ENCODE peak calls at places on chromosomes 16 and 17, in seven cellular contexts. One of them, this sample, is unnamed.

GRCh38 chr16:56950455-56950854 is 11.3 kb upstream of the CETP start:
- DNase-seq in HT1080: no peak
- DNase-seq in NCI-H1417: no peak
- DNase-seq in fibroblast of villous mesenchyme: no peak
- DNase-seq in testis: no peak
- DNase-seq in A172: no peak
- DNase-seq in stimulated activated CD8-positive, alpha-beta memory T cell treated with anti-CD3 and anti-CD28 coated beads, Interleukin-4, amount 100 ng/mL, for 1 hour: no peak
- DNase-seq in this sample: no peak

GRCh38 chr16:721765-722481 is 977 bp downstream of the ANTKMT start:
- DNase-seq in HT1080: no peak
- DNase-seq in NCI-H1417: peak
- DNase-seq in fibroblast of villous mesenchyme: no peak
- DNase-seq in testis: no peak
- DNase-seq in A172: no peak
- DNase-seq in stimulated activated CD8-positive, alpha-beta memory T cell treated with anti-CD3 and anti-CD28 coated beads, Interleukin-4, amount 100 ng/mL, for 1 hour: no peak
- DNase-seq in this sample: no peak

GRCh38 chr17:28986714-28987367 is 19.0 kb downstream of the SEZ6 start:
- DNase-seq in HT1080: no peak
- DNase-seq in NCI-H1417: peak
- DNase-seq in fibroblast of villous mesenchyme: no peak
- DNase-seq in testis: no peak
- DNase-seq in A172: no peak
- DNase-seq in stimulated activated CD8-positive, alpha-beta memory T cell treated with anti-CD3 and anti-CD28 coated beads, Interleukin-4, amount 100 ng/mL, for 1 hour: no peak
- DNase-seq in this sample: peak

GRCh38 chr16:81703177-81704155 is 75.6 kb upstream of the PLCG2 start:
- DNase-seq in HT1080: peak
- DNase-seq in NCI-H1417: no peak
- DNase-seq in fibroblast of villous mesenchyme: peak
- DNase-seq in testis: peak
- DNase-seq in A172: peak
- DNase-seq in stimulated activated CD8-positive, alpha-beta memory T cell treated with anti-CD3 and anti-CD28 coated beads, Interleukin-4, amount 100 ng/mL, for 1 hour: no peak
- DNase-seq in this sample: no peak

GRCh38 chr17:6668219-6668618 is 16.7 kb downstream of the C17orf100 start:
- DNase-seq in HT1080: no peak
- DNase-seq in NCI-H1417: no peak
- DNase-seq in fibroblast of villous mesenchyme: no peak
- DNase-seq in testis: no peak
- DNase-seq in A172: no peak
- DNase-seq in stimulated activated CD8-positive, alpha-beta memory T cell treated with anti-CD3 and anti-CD28 coated beads, Interleukin-4, amount 100 ng/mL, for 1 hour: no peak
- DNase-seq in this sample: no peak

GRCh38 chr16:85872666-85873561 is 26.0 kb upstream of the IRF8 start:
- DNase-seq in HT1080: no peak
- DNase-seq in NCI-H1417: no peak
- DNase-seq in fibroblast of villous mesenchyme: no peak
- DNase-seq in testis: peak
- DNase-seq in A172: no peak
- DNase-seq in stimulated activated CD8-positive, alpha-beta memory T cell treated with anti-CD3 and anti-CD28 coated beads, Interleukin-4, amount 100 ng/mL, for 1 hour: no peak
- DNase-seq in this sample: peak

GRCh38 chr17:49728425-49728824 is 20.7 kb upstream of the SLC35B1 start:
- DNase-seq in HT1080: no peak
- DNase-seq in NCI-H1417: no peak
- DNase-seq in fibroblast of villous mesenchyme: no peak
- DNase-seq in testis: no peak
- DNase-seq in A172: no peak
- DNase-seq in stimulated activated CD8-positive, alpha-beta memory T cell treated with anti-CD3 and anti-CD28 coated beads, Interleukin-4, amount 100 ng/mL, for 1 hour: no peak
- DNase-seq in this sample: no peak

GRCh38 chr17:81365148-81365600 is 30.1 kb upstream of the BAHCC1 start:
- DNase-seq in HT1080: no peak
- DNase-seq in NCI-H1417: peak
- DNase-seq in fibroblast of villous mesenchyme: peak
- DNase-seq in testis: no peak
- DNase-seq in A172: no peak
- DNase-seq in stimulated activated CD8-positive, alpha-beta memory T cell treated with anti-CD3 and anti-CD28 coated beads, Interleukin-4, amount 100 ng/mL, for 1 hour: no peak
- DNase-seq in this sample: peak

GRCh38 chr17:17070931-17071330 is 28.7 kb downstream of the MPRIP start:
- DNase-seq in HT1080: no peak
- DNase-seq in NCI-H1417: no peak
- DNase-seq in fibroblast of villous mesenchyme: no peak
- DNase-seq in testis: no peak
- DNase-seq in A172: no peak
- DNase-seq in stimulated activated CD8-positive, alpha-beta memory T cell treated with anti-CD3 and anti-CD28 coated beads, Interleukin-4, amount 100 ng/mL, for 1 hour: no peak
- DNase-seq in this sample: no peak

GRCh38 chr17:41307647-41308046 is 1.5 kb downstream of the KRTAP16-1 start:
- DNase-seq in HT1080: peak
- DNase-seq in NCI-H1417: peak
- DNase-seq in fibroblast of villous mesenchyme: no peak
- DNase-seq in testis: no peak
- DNase-seq in A172: peak
- DNase-seq in stimulated activated CD8-positive, alpha-beta memory T cell treated with anti-CD3 and anti-CD28 coated beads, Interleukin-4, amount 100 ng/mL, for 1 hour: no peak
- DNase-seq in this sample: no peak

GRCh38 chr16:85521737-85522042 is 91.4 kb upstream of the GSE1 start:
- DNase-seq in HT1080: no peak
- DNase-seq in NCI-H1417: peak
- DNase-seq in fibroblast of villous mesenchyme: peak
- DNase-seq in testis: no peak
- DNase-seq in A172: no peak
- DNase-seq in stimulated activated CD8-positive, alpha-beta memory T cell treated with anti-CD3 and anti-CD28 coated beads, Interleukin-4, amount 100 ng/mL, for 1 hour: no peak
- DNase-seq in this sample: no peak

GRCh38 chr16:2467301-2468141 is 3.6 kb upstream of the NTN3 start:
- DNase-seq in HT1080: peak
- DNase-seq in NCI-H1417: peak
- DNase-seq in fibroblast of villous mesenchyme: peak
- DNase-seq in testis: peak
- DNase-seq in A172: peak
- DNase-seq in stimulated activated CD8-positive, alpha-beta memory T cell treated with anti-CD3 and anti-CD28 coated beads, Interleukin-4, amount 100 ng/mL, for 1 hour: no peak
- DNase-seq in this sample: peak

GRCh38 chr16:89845417-89845816 is 17.1 kb downstream of the SPIRE2 start:
- DNase-seq in HT1080: no peak
- DNase-seq in NCI-H1417: no peak
- DNase-seq in fibroblast of villous mesenchyme: no peak
- DNase-seq in testis: no peak
- DNase-seq in A172: no peak
- DNase-seq in stimulated activated CD8-positive, alpha-beta memory T cell treated with anti-CD3 and anti-CD28 coated beads, Interleukin-4, amount 100 ng/mL, for 1 hour: no peak
- DNase-seq in this sample: no peak

GRCh38 chr17:40953876-40954275 is 12.9 kb downstream of the KRT39 start:
- DNase-seq in HT1080: peak
- DNase-seq in NCI-H1417: peak
- DNase-seq in fibroblast of villous mesenchyme: peak
- DNase-seq in testis: peak
- DNase-seq in A172: no peak
- DNase-seq in stimulated activated CD8-positive, alpha-beta memory T cell treated with anti-CD3 and anti-CD28 coated beads, Interleukin-4, amount 100 ng/mL, for 1 hour: no peak
- DNase-seq in this sample: no peak

GRCh38 chr17:38619451-38619795 is 13.7 kb upstream of the SRCIN1 start:
- DNase-seq in HT1080: no peak
- DNase-seq in NCI-H1417: no peak
- DNase-seq in fibroblast of villous mesenchyme: no peak
- DNase-seq in testis: no peak
- DNase-seq in A172: no peak
- DNase-seq in stimulated activated CD8-positive, alpha-beta memory T cell treated with anti-CD3 and anti-CD28 coated beads, Interleukin-4, amount 100 ng/mL, for 1 hour: no peak
- DNase-seq in this sample: no peak

GRCh38 chr17:68566145-68566738 is 34.9 kb downstream of the FAM20A start:
- DNase-seq in HT1080: no peak
- DNase-seq in NCI-H1417: no peak
- DNase-seq in fibroblast of villous mesenchyme: peak
- DNase-seq in testis: no peak
- DNase-seq in A172: no peak
- DNase-seq in stimulated activated CD8-positive, alpha-beta memory T cell treated with anti-CD3 and anti-CD28 coated beads, Interleukin-4, amount 100 ng/mL, for 1 hour: no peak
- DNase-seq in this sample: no peak

GRCh38 chr17:83050651-83051422 is 28.6 kb upstream of the METRNL start:
- DNase-seq in HT1080: no peak
- DNase-seq in NCI-H1417: peak
- DNase-seq in fibroblast of villous mesenchyme: no peak
- DNase-seq in testis: peak
- DNase-seq in A172: no peak
- DNase-seq in stimulated activated CD8-positive, alpha-beta memory T cell treated with anti-CD3 and anti-CD28 coated beads, Interleukin-4, amount 100 ng/mL, for 1 hour: no peak
- DNase-seq in this sample: no peak

GRCh38 chr17:75460295-75460694 is 3.9 kb downstream of the TMEM94 start:
- DNase-seq in HT1080: no peak
- DNase-seq in NCI-H1417: no peak
- DNase-seq in fibroblast of villous mesenchyme: no peak
- DNase-seq in testis: no peak
- DNase-seq in A172: no peak
- DNase-seq in stimulated activated CD8-positive, alpha-beta memory T cell treated with anti-CD3 and anti-CD28 coated beads, Interleukin-4, amount 100 ng/mL, for 1 hour: no peak
- DNase-seq in this sample: no peak

GRCh38 chr16:15037003-15037402 is 18.9 kb downstream of the NTAN1 start:
- DNase-seq in HT1080: no peak
- DNase-seq in NCI-H1417: no peak
- DNase-seq in fibroblast of villous mesenchyme: no peak
- DNase-seq in testis: no peak
- DNase-seq in A172: no peak
- DNase-seq in stimulated activated CD8-positive, alpha-beta memory T cell treated with anti-CD3 and anti-CD28 coated beads, Interleukin-4, amount 100 ng/mL, for 1 hour: no peak
- DNase-seq in this sample: no peak

GRCh38 chr16:15913046-15913698 is 24.8 kb upstream of the CEP20 start:
- DNase-seq in HT1080: no peak
- DNase-seq in NCI-H1417: no peak
- DNase-seq in fibroblast of villous mesenchyme: no peak
- DNase-seq in testis: no peak
- DNase-seq in A172: no peak
- DNase-seq in stimulated activated CD8-positive, alpha-beta memory T cell treated with anti-CD3 and anti-CD28 coated beads, Interleukin-4, amount 100 ng/mL, for 1 hour: no peak
- DNase-seq in this sample: no peak

GRCh38 chr16:75293746-75294145 is 42.3 kb upstream of the BCAR1 start:
- DNase-seq in HT1080: no peak
- DNase-seq in NCI-H1417: no peak
- DNase-seq in fibroblast of villous mesenchyme: peak
- DNase-seq in testis: no peak
- DNase-seq in A172: no peak
- DNase-seq in stimulated activated CD8-positive, alpha-beta memory T cell treated with anti-CD3 and anti-CD28 coated beads, Interleukin-4, amount 100 ng/mL, for 1 hour: no peak
- DNase-seq in this sample: no peak

GRCh38 chr17:968812-969766 is 10.5 kb downstream of the NXN start:
- DNase-seq in HT1080: no peak
- DNase-seq in NCI-H1417: peak
- DNase-seq in fibroblast of villous mesenchyme: peak
- DNase-seq in testis: no peak
- DNase-seq in A172: no peak
- DNase-seq in stimulated activated CD8-positive, alpha-beta memory T cell treated with anti-CD3 and anti-CD28 coated beads, Interleukin-4, amount 100 ng/mL, for 1 hour: no peak
- DNase-seq in this sample: no peak

GRCh38 chr16:3400446-3400778 is 392 bp downstream of the ZSCAN32 start:
- DNase-seq in HT1080: no peak
- DNase-seq in NCI-H1417: no peak
- DNase-seq in fibroblast of villous mesenchyme: no peak
- DNase-seq in testis: no peak
- DNase-seq in A172: no peak
- DNase-seq in stimulated activated CD8-positive, alpha-beta memory T cell treated with anti-CD3 and anti-CD28 coated beads, Interleukin-4, amount 100 ng/mL, for 1 hour: no peak
- DNase-seq in this sample: no peak

GRCh38 chr16:4116328-4117249 is at the start of gene ADCY9:
- DNase-seq in HT1080: peak
- DNase-seq in NCI-H1417: peak
- DNase-seq in fibroblast of villous mesenchyme: peak
- DNase-seq in testis: peak
- DNase-seq in A172: peak
- DNase-seq in stimulated activated CD8-positive, alpha-beta memory T cell treated with anti-CD3 and anti-CD28 coated beads, Interleukin-4, amount 100 ng/mL, for 1 hour: peak
- DNase-seq in this sample: peak

GRCh38 chr17:32927724-32928526 is at the start of gene TMEM98:
- DNase-seq in HT1080: no peak
- DNase-seq in NCI-H1417: peak
- DNase-seq in fibroblast of villous mesenchyme: no peak
- DNase-seq in testis: peak
- DNase-seq in A172: no peak
- DNase-seq in stimulated activated CD8-positive, alpha-beta memory T cell treated with anti-CD3 and anti-CD28 coated beads, Interleukin-4, amount 100 ng/mL, for 1 hour: no peak
- DNase-seq in this sample: no peak

GRCh38 chr17:28570716-28571254 is 539 bp downstream of the PIGS start:
- DNase-seq in HT1080: no peak
- DNase-seq in NCI-H1417: peak
- DNase-seq in fibroblast of villous mesenchyme: no peak
- DNase-seq in testis: peak
- DNase-seq in A172: peak
- DNase-seq in stimulated activated CD8-positive, alpha-beta memory T cell treated with anti-CD3 and anti-CD28 coated beads, Interleukin-4, amount 100 ng/mL, for 1 hour: no peak
- DNase-seq in this sample: peak

GRCh38 chr17:8448310-8448709 is 12.6 kb downstream of the NDEL1 start:
- DNase-seq in HT1080: no peak
- DNase-seq in NCI-H1417: no peak
- DNase-seq in fibroblast of villous mesenchyme: no peak
- DNase-seq in testis: no peak
- DNase-seq in A172: no peak
- DNase-seq in stimulated activated CD8-positive, alpha-beta memory T cell treated with anti-CD3 and anti-CD28 coated beads, Interleukin-4, amount 100 ng/mL, for 1 hour: no peak
- DNase-seq in this sample: no peak

GRCh38 chr17:37839196-37839978 is 84.8 kb upstream of the TBC1D3K start:
- DNase-seq in HT1080: no peak
- DNase-seq in NCI-H1417: no peak
- DNase-seq in fibroblast of villous mesenchyme: no peak
- DNase-seq in testis: no peak
- DNase-seq in A172: no peak
- DNase-seq in stimulated activated CD8-positive, alpha-beta memory T cell treated with anti-CD3 and anti-CD28 coated beads, Interleukin-4, amount 100 ng/mL, for 1 hour: no peak
- DNase-seq in this sample: no peak

GRCh38 chr16:554640-555413 is 5.4 kb upstream of the PRR35 start:
- DNase-seq in HT1080: no peak
- DNase-seq in NCI-H1417: no peak
- DNase-seq in fibroblast of villous mesenchyme: peak
- DNase-seq in testis: no peak
- DNase-seq in A172: peak
- DNase-seq in stimulated activated CD8-positive, alpha-beta memory T cell treated with anti-CD3 and anti-CD28 coated beads, Interleukin-4, amount 100 ng/mL, for 1 hour: no peak
- DNase-seq in this sample: no peak

GRCh38 chr16:67571981-67572431 is 9.7 kb downstream of the CTCF start:
- DNase-seq in HT1080: no peak
- DNase-seq in NCI-H1417: no peak
- DNase-seq in fibroblast of villous mesenchyme: peak
- DNase-seq in testis: no peak
- DNase-seq in A172: peak
- DNase-seq in stimulated activated CD8-positive, alpha-beta memory T cell treated with anti-CD3 and anti-CD28 coated beads, Interleukin-4, amount 100 ng/mL, for 1 hour: no peak
- DNase-seq in this sample: no peak

GRCh38 chr17:14737984-14738651 is 437.2 kb downstream of the HS3ST3B1 start:
- DNase-seq in HT1080: peak
- DNase-seq in NCI-H1417: no peak
- DNase-seq in fibroblast of villous mesenchyme: peak
- DNase-seq in testis: peak
- DNase-seq in A172: peak
- DNase-seq in stimulated activated CD8-positive, alpha-beta memory T cell treated with anti-CD3 and anti-CD28 coated beads, Interleukin-4, amount 100 ng/mL, for 1 hour: no peak
- DNase-seq in this sample: peak

GRCh38 chr17:19003966-19004600 is 481 bp downstream of the FAM83G start:
- DNase-seq in HT1080: peak
- DNase-seq in NCI-H1417: peak
- DNase-seq in fibroblast of villous mesenchyme: peak
- DNase-seq in testis: peak
- DNase-seq in A172: peak
- DNase-seq in stimulated activated CD8-positive, alpha-beta memory T cell treated with anti-CD3 and anti-CD28 coated beads, Interleukin-4, amount 100 ng/mL, for 1 hour: no peak
- DNase-seq in this sample: no peak

GRCh38 chr17:8292639-8293395 is 2.4 kb downstream of the SLC25A35 start:
- DNase-seq in HT1080: no peak
- DNase-seq in NCI-H1417: no peak
- DNase-seq in fibroblast of villous mesenchyme: no peak
- DNase-seq in testis: no peak
- DNase-seq in A172: no peak
- DNase-seq in stimulated activated CD8-positive, alpha-beta memory T cell treated with anti-CD3 and anti-CD28 coated beads, Interleukin-4, amount 100 ng/mL, for 1 hour: no peak
- DNase-seq in this sample: no peak

GRCh38 chr17:45425125-45425983 is 7.3 kb downstream of the ARHGAP27 start:
- DNase-seq in HT1080: peak
- DNase-seq in NCI-H1417: peak
- DNase-seq in fibroblast of villous mesenchyme: peak
- DNase-seq in testis: peak
- DNase-seq in A172: peak
- DNase-seq in stimulated activated CD8-positive, alpha-beta memory T cell treated with anti-CD3 and anti-CD28 coated beads, Interleukin-4, amount 100 ng/mL, for 1 hour: no peak
- DNase-seq in this sample: no peak

GRCh38 chr17:64001763-64002529 is 3.8 kb downstream of the PRR29 start:
- DNase-seq in HT1080: peak
- DNase-seq in NCI-H1417: no peak
- DNase-seq in fibroblast of villous mesenchyme: no peak
- DNase-seq in testis: no peak
- DNase-seq in A172: no peak
- DNase-seq in stimulated activated CD8-positive, alpha-beta memory T cell treated with anti-CD3 and anti-CD28 coated beads, Interleukin-4, amount 100 ng/mL, for 1 hour: no peak
- DNase-seq in this sample: no peak

GRCh38 chr17:35345926-35346771 is 27.3 kb downstream of the SLFN11 start:
- DNase-seq in HT1080: peak
- DNase-seq in NCI-H1417: no peak
- DNase-seq in fibroblast of villous mesenchyme: peak
- DNase-seq in testis: peak
- DNase-seq in A172: no peak
- DNase-seq in stimulated activated CD8-positive, alpha-beta memory T cell treated with anti-CD3 and anti-CD28 coated beads, Interleukin-4, amount 100 ng/mL, for 1 hour: no peak
- DNase-seq in this sample: peak

GRCh38 chr17:50289268-50289667 is 15.0 kb downstream of the TMEM92 start:
- DNase-seq in HT1080: no peak
- DNase-seq in NCI-H1417: no peak
- DNase-seq in fibroblast of villous mesenchyme: peak
- DNase-seq in testis: no peak
- DNase-seq in A172: no peak
- DNase-seq in stimulated activated CD8-positive, alpha-beta memory T cell treated with anti-CD3 and anti-CD28 coated beads, Interleukin-4, amount 100 ng/mL, for 1 hour: no peak
- DNase-seq in this sample: peak

GRCh38 chr16:58170223-58170622 is 27.7 kb downstream of the CSNK2A2 start:
- DNase-seq in HT1080: no peak
- DNase-seq in NCI-H1417: no peak
- DNase-seq in fibroblast of villous mesenchyme: no peak
- DNase-seq in testis: no peak
- DNase-seq in A172: no peak
- DNase-seq in stimulated activated CD8-positive, alpha-beta memory T cell treated with anti-CD3 and anti-CD28 coated beads, Interleukin-4, amount 100 ng/mL, for 1 hour: no peak
- DNase-seq in this sample: no peak